ENCODE peak calls at places on chromosome 21, in four cellular contexts. One of them, this sample, is unnamed.
A peak's percentile ranks its signal among the peaks of the same experiment; 100 is the strongest.

GRCh38 chr21:22211943-22212342 is 1213.7 kb downstream of the NCAM2 start:
- DNase-seq in omental fat pad: no peak
- DNase-seq in mesothelial cell of epicardium: no peak
- DNase-seq in uterus: no peak
- DNase-seq in this sample: no peak

GRCh38 chr21:36478207-36478701 is 1.7 kb downstream of the CLDN14 start:
- DNase-seq in omental fat pad: no peak
- DNase-seq in mesothelial cell of epicardium: no peak
- DNase-seq in uterus: no peak
- DNase-seq in this sample: no peak

GRCh38 chr21:23968722-23969647 is 1638.3 kb downstream of the MRPL39 start:
- DNase-seq in omental fat pad: no peak
- DNase-seq in mesothelial cell of epicardium: no peak
- DNase-seq in uterus: no peak
- DNase-seq in this sample: peak; percentile 42

GRCh38 chr21:24045775-24046215 is 1561.5 kb downstream of the MRPL39 start:
- DNase-seq in mesothelial cell of epicardium: no peak
- DNase-seq in uterus: peak; percentile 40
- DNase-seq in omental fat pad: peak; percentile 33
- DNase-seq in this sample: no peak

GRCh38 chr21:34192646-34193285 is 119.4 kb downstream of the MRPS6 start:
- DNase-seq in mesothelial cell of epicardium: no peak
- DNase-seq in omental fat pad: no peak
- DNase-seq in uterus: no peak
- DNase-seq in this sample: peak; percentile 42

GRCh38 chr21:33259428-33259827 is 6.7 kb upstream of the IL10RB start:
- DNase-seq in uterus: no peak
- DNase-seq in omental fat pad: no peak
- DNase-seq in mesothelial cell of epicardium: no peak
- DNase-seq in this sample: no peak

GRCh38 chr21:15293251-15293650 is 228.5 kb upstream of the NRIP1 start:
- DNase-seq in uterus: no peak
- DNase-seq in mesothelial cell of epicardium: no peak
- DNase-seq in omental fat pad: no peak
- DNase-seq in this sample: no peak

GRCh38 chr21:34642211-34643075 is 26.4 kb upstream of the CLIC6 start:
- DNase-seq in mesothelial cell of epicardium: no peak
- DNase-seq in omental fat pad: no peak
- DNase-seq in uterus: no peak
- DNase-seq in this sample: peak; percentile 46

GRCh38 chr21:31346256-31346821 is 2.3 kb upstream of the TIAM1 start:
- DNase-seq in uterus: no peak
- DNase-seq in omental fat pad: no peak
- DNase-seq in mesothelial cell of epicardium: no peak
- DNase-seq in this sample: no peak

GRCh38 chr21:25862112-25862511 is 127.3 kb downstream of the GABPA start:
- DNase-seq in uterus: no peak
- DNase-seq in omental fat pad: no peak
- DNase-seq in mesothelial cell of epicardium: no peak
- DNase-seq in this sample: no peak
- TF ChIP-seq CTCF in uterus: no peak
- TF ChIP-seq CTCF in omental fat pad: no peak
- TF ChIP-seq CTCF in mesothelial cell of epicardium: no peak
- TF ChIP-seq CTCF in this sample: no peak

GRCh38 chr21:25220954-25221353 is 386.3 kb downstream of the MRPL39 start:
- DNase-seq in omental fat pad: no peak
- DNase-seq in uterus: no peak
- DNase-seq in mesothelial cell of epicardium: no peak
- DNase-seq in this sample: no peak
- TF ChIP-seq CTCF in omental fat pad: no peak
- TF ChIP-seq CTCF in uterus: no peak
- TF ChIP-seq CTCF in mesothelial cell of epicardium: no peak
- TF ChIP-seq CTCF in this sample: no peak

DNA sequence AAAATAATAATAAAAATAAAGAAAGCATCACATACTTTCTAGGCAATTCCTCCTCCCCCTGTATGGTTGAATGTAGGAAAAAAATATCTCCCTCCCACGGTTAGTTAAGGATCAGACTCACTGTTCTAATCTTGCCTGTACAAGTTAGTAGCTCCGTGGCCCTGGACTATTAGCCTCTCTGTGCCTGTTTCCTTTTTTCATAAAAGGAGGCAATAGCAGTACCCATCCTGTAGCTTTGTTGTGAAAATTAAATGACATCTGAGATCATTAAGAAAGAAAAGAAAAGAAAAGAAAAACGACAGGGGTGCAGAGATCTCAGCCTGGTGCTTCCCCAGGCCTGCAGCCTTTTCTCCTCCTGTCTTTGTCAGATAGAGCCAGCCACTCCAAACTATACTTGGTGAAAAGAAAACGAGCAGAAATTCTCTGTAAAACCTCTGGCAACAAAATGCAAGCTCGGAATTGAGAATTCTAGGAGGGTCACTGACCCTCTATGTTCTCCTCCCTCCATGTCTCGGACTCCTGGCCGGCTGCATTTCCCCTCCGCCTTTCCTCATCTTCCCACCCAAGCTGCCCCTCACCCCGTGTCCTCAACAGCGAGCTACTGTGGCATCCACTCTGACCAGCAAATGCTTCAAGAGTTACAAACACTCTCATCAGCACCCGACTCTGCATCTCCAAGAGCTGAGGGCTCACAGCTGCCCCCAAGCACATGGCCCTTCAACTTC is 13.7 kb downstream of the RIPK4 start:
- DNase-seq in omental fat pad: no peak
- DNase-seq in mesothelial cell of epicardium: no peak
- DNase-seq in uterus: no peak
- DNase-seq in this sample: no peak
- TF ChIP-seq CTCF in omental fat pad: no peak
- TF ChIP-seq CTCF in mesothelial cell of epicardium: no peak
- TF ChIP-seq CTCF in uterus: no peak
- TF ChIP-seq CTCF in this sample: no peak

GRCh38 chr21:17900990-17901385 is 81.8 kb upstream of the C21orf91 start:
- DNase-seq in uterus: no peak
- DNase-seq in omental fat pad: no peak
- DNase-seq in mesothelial cell of epicardium: no peak
- DNase-seq in this sample: no peak

GRCh38 chr21:17901458-17902092 is 82.4 kb upstream of the C21orf91 start:
- DNase-seq in uterus: no peak
- DNase-seq in omental fat pad: no peak
- DNase-seq in mesothelial cell of epicardium: no peak
- DNase-seq in this sample: no peak

GRCh38 chr21:17900281-17900989 is 81.3 kb upstream of the C21orf91 start:
- DNase-seq in mesothelial cell of epicardium: no peak
- DNase-seq in omental fat pad: no peak
- DNase-seq in uterus: no peak
- DNase-seq in this sample: no peak

GRCh38 chr21:17903929-17904639 is 84.9 kb upstream of the C21orf91 start:
- DNase-seq in mesothelial cell of epicardium: no peak
- DNase-seq in uterus: no peak
- DNase-seq in omental fat pad: no peak
- DNase-seq in this sample: no peak

DNA sequence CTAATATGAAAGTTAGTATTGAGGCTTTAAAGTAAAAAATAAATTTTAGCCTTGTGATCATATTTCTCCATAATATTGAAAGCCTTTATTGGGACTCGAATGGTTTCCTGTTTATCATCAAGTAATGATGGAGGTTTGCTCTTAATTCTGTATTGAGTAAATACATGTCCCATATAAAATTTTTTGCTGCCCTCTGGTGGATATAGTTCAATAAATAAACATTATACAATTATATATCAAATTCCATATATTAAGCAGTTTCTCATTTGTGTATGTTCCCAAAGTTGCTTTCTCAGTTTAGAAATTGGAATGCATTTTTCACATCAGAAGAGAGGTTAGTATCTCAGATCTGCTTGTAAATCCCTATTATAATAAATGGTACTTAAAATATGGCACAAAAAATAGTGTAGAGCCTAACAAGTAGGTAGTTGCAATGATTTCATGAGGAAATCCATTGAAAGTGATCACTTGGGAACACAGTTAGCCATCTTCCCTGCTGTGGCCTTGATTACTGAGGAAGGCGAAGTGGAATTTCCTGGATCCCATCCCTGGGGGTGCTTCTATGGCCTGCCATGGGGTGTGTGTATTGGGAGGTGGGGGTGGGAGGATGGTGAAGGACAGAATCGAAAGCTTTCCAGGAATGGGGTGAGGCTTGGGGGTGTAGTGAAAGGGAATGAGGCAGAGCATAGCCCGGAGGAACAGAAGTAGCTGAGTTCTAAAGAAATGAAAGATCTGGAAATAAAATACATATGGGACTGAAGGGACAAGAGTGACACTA is 84.1 kb upstream of the C21orf91 start:
- DNase-seq in uterus: no peak
- DNase-seq in mesothelial cell of epicardium: no peak
- DNase-seq in omental fat pad: no peak
- DNase-seq in this sample: peak; percentile 44
- TF ChIP-seq CTCF in uterus: no peak
- TF ChIP-seq CTCF in mesothelial cell of epicardium: peak; percentile 42
- TF ChIP-seq CTCF in omental fat pad: no peak
- TF ChIP-seq CTCF in this sample: no peak

GRCh38 chr21:44489962-44490361 is 34.7 kb downstream of the LRRC3 start:
- DNase-seq in uterus: no peak
- DNase-seq in mesothelial cell of epicardium: no peak
- DNase-seq in omental fat pad: no peak
- DNase-seq in this sample: no peak

GRCh38 chr21:44485254-44485793 is 30.0 kb downstream of the LRRC3 start:
- DNase-seq in mesothelial cell of epicardium: peak; percentile 78
- DNase-seq in uterus: no peak
- DNase-seq in omental fat pad: no peak
- DNase-seq in this sample: no peak

GRCh38 chr21:44486302-44486701 is 31.0 kb downstream of the LRRC3 start:
- DNase-seq in omental fat pad: no peak
- DNase-seq in mesothelial cell of epicardium: no peak
- DNase-seq in uterus: no peak
- DNase-seq in this sample: no peak

GRCh38 chr21:44485796-44486195 is 30.5 kb downstream of the LRRC3 start:
- DNase-seq in mesothelial cell of epicardium: no peak
- DNase-seq in omental fat pad: no peak
- DNase-seq in uterus: no peak
- DNase-seq in this sample: no peak

DNA sequence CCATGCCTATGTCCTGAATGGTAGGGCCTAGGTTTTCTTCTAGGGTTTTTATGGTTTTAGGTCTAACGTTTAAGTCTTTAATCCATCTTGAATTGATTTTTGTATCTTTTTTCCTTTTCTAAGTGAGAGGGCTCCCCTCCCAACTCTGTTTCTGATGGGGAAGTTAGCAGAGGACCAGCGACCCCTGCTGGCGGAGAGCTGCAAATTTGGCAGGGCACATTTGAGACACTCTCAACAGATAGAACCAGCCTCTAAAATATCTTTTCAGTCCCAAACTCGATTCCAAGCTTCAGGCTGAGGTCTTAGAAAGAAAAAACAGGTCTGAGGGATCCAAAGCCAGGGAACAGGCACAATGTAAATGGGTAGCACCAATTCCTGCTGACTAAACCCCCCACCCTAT is 32.5 kb downstream of the LRRC3 start:
- DNase-seq in mesothelial cell of epicardium: no peak
- DNase-seq in omental fat pad: no peak
- DNase-seq in uterus: no peak
- DNase-seq in this sample: peak; percentile 62
- TF ChIP-seq CTCF in mesothelial cell of epicardium: peak; percentile 64
- TF ChIP-seq CTCF in omental fat pad: no peak
- TF ChIP-seq CTCF in uterus: no peak
- TF ChIP-seq CTCF in this sample: peak; percentile 25

GRCh38 chr21:26001356-26001755 is 169.2 kb downstream of the APP start:
- DNase-seq in omental fat pad: no peak
- DNase-seq in uterus: no peak
- DNase-seq in mesothelial cell of epicardium: no peak
- DNase-seq in this sample: no peak
- TF ChIP-seq CTCF in omental fat pad: no peak
- TF ChIP-seq CTCF in uterus: no peak
- TF ChIP-seq CTCF in mesothelial cell of epicardium: no peak
- TF ChIP-seq CTCF in this sample: no peak

GRCh38 chr21:39123375-39123774 is 59.9 kb downstream of the PSMG1 start:
- DNase-seq in uterus: no peak
- DNase-seq in omental fat pad: no peak
- DNase-seq in mesothelial cell of epicardium: no peak
- DNase-seq in this sample: no peak

GRCh38 chr21:39126486-39126806 is 56.8 kb downstream of the PSMG1 start:
- DNase-seq in omental fat pad: no peak
- DNase-seq in mesothelial cell of epicardium: no peak
- DNase-seq in uterus: no peak
- DNase-seq in this sample: no peak

GRCh38 chr21:39124852-39125251 is 58.4 kb downstream of the PSMG1 start:
- DNase-seq in mesothelial cell of epicardium: no peak
- DNase-seq in uterus: no peak
- DNase-seq in omental fat pad: no peak
- DNase-seq in this sample: no peak

GRCh38 chr21:39125752-39126485 is 57.3 kb downstream of the PSMG1 start:
- DNase-seq in uterus: peak; percentile 68
- DNase-seq in omental fat pad: no peak
- DNase-seq in mesothelial cell of epicardium: no peak
- DNase-seq in this sample: peak; percentile 40

GRCh38 chr21:39127506-39127905 is 55.7 kb downstream of the PSMG1 start:
- DNase-seq in uterus: no peak
- DNase-seq in omental fat pad: no peak
- DNase-seq in mesothelial cell of epicardium: no peak
- DNase-seq in this sample: no peak
- TF ChIP-seq CTCF in uterus: no peak
- TF ChIP-seq CTCF in omental fat pad: no peak
- TF ChIP-seq CTCF in mesothelial cell of epicardium: no peak
- TF ChIP-seq CTCF in this sample: no peak

DNA sequence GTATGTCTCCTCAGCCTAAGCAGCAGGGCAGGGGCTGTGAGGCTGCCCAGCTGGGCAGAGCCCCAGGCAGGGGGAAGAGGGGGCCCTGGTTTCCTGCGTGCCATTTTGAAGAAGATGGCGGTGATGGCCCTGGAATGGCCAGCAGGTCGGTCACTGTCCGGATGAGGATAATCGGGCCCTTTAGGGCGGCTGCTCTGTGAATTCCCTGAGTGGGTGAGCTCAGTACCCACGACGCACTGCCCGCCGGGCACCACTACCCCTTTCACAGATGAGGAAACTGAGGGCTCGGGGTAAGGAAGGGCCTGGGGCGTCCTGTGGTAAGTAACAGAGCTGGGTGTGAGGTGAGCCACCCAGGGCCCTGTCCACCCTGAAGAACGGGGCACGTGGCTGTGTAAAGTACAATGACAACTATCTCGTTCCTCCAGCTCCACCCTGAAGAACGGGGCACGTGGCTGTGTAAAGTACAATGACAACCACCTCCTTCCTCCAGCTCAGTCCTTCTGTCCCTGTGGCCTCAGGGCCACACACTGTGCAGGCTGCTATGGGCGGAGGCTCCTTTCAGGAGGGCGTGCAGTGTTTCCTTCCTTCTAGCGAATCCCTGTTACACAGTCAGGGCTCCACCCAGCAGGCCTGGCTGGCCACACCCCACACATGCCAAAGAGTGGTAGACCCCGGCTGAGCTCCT is 23.2 kb downstream of the ITGB2 start:
- DNase-seq in omental fat pad: no peak
- DNase-seq in mesothelial cell of epicardium: no peak
- DNase-seq in uterus: no peak
- DNase-seq in this sample: no peak
- TF ChIP-seq CTCF in omental fat pad: no peak
- TF ChIP-seq CTCF in mesothelial cell of epicardium: no peak
- TF ChIP-seq CTCF in uterus: no peak
- TF ChIP-seq CTCF in this sample: no peak